ENCODE peak calls at places on chromosomes 7 and 10, in five cellular contexts. Q, V, F, A and S are unnamed samples.

GRCh38 chr10:79390551-79391229 is 43.4 kb downstream of the PPIF start:
- DNase-seq in Q (no peak), V (peak), F (no peak), A (peak), S (no peak)

GRCh38 chr7:141549582-141549981 is 1.6 kb upstream of the AGK start:
- DNase-seq in Q (no peak), V (no peak), F (no peak), A (no peak), S (no peak)

GRCh38 chr7:105346593-105347322 is 42.0 kb downstream of the SRPK2 start:
- DNase-seq in Q (no peak), V (no peak), F (no peak), A (no peak), S (no peak)

GRCh38 chr7:23873306-23873705 is 163.3 kb downstream of the STK31 start:
- DNase-seq in Q (no peak), V (no peak), F (no peak), A (no peak), S (no peak)

GRCh38 chr10:50550291-50550839 is 73.4 kb downstream of the SGMS1 start:
- DNase-seq in Q (no peak), V (no peak), F (no peak), A (no peak), S (no peak)

GRCh38 chr10:113088194-113088593 is 138.1 kb downstream of the TCF7L2 start:
- DNase-seq in Q (no peak), V (no peak), F (no peak), A (no peak), S (no peak)

GRCh38 chr7:95276114-95276513 is 48.2 kb downstream of the PON1 start:
- DNase-seq in Q (no peak), V (no peak), F (no peak), A (no peak), S (no peak)

GRCh38 chr7:65923321-65923720 is 50.4 kb downstream of the VKORC1L1 start:
- DNase-seq in Q (no peak), V (no peak), F (no peak), A (no peak), S (no peak)

GRCh38 chr10:104333728-104334373 is 4.4 kb downstream of the ITPRIP start:
- DNase-seq in Q (no peak), V (no peak), F (no peak), A (peak), S (no peak)

GRCh38 chr10:79270471-79271246 is 76.6 kb upstream of the PPIF start:
- DNase-seq in Q (no peak), V (no peak), F (no peak), A (no peak), S (no peak)

GRCh38 chr10:32318476-32318896 is 28.5 kb downstream of the EPC1 start:
- DNase-seq in Q (no peak), V (no peak), F (no peak), A (no peak), S (peak)

GRCh38 chr7:64642046-64642445 is 23.9 kb upstream of the ZNF107 start:
- DNase-seq in Q (no peak), V (no peak), F (no peak), A (no peak), S (no peak)

GRCh38 chr10:46549171-46550075 is 7.0 kb downstream of the GPRIN2 start:
- DNase-seq in Q (no peak), V (peak), F (peak), A (peak), S (no peak)

GRCh38 chr10:29039659-29040309 is 249.1 kb upstream of the LYZL1 start:
- DNase-seq in Q (no peak), V (no peak), F (no peak), A (no peak), S (no peak)

GRCh38 chr10:75976681-75977080 is 545.3 kb downstream of the LRMDA start:
- DNase-seq in Q (no peak), V (no peak), F (no peak), A (no peak), S (no peak)